ENCODE peak calls at places on chromosomes 5 and 9, in six cellular contexts. One of them, this sample, is unnamed.

GRCh38 chr5:160180931-160181330 is 48.4 kb upstream of the FABP6 start:
- DNase-seq in fibroblast of lung: no peak
- DNase-seq in cardiac fibroblast: no peak
- DNase-seq in fibroblast of mammary gland: no peak
- DNase-seq in neuronal stem cell: no peak
- DNase-seq in AG10803: no peak
- DNase-seq in this sample: no peak

GRCh38 chr5:29252390-29252789 is 1941.1 kb upstream of the CDH6 start:
- DNase-seq in fibroblast of lung: no peak
- DNase-seq in cardiac fibroblast: no peak
- DNase-seq in fibroblast of mammary gland: no peak
- DNase-seq in neuronal stem cell: no peak
- DNase-seq in AG10803: no peak
- DNase-seq in this sample: no peak

GRCh38 chr9:109708507-109708945 is 71.5 kb upstream of the PALM2AKAP2 start:
- DNase-seq in fibroblast of lung: peak; percentile 41
- DNase-seq in cardiac fibroblast: peak; percentile 10
- DNase-seq in fibroblast of mammary gland: no peak
- DNase-seq in neuronal stem cell: no peak
- DNase-seq in AG10803: peak; percentile 69
- DNase-seq in this sample: no peak

GRCh38 chr5:119343042-119343441 is 12.8 kb upstream of the TNFAIP8 start:
- DNase-seq in fibroblast of lung: peak; percentile 60
- DNase-seq in cardiac fibroblast: no peak
- DNase-seq in fibroblast of mammary gland: no peak
- DNase-seq in neuronal stem cell: no peak
- DNase-seq in AG10803: no peak
- DNase-seq in this sample: no peak

GRCh38 chr5:161034456-161034855 is 182.4 kb upstream of the ATP10B start:
- DNase-seq in fibroblast of lung: no peak
- DNase-seq in cardiac fibroblast: no peak
- DNase-seq in fibroblast of mammary gland: no peak
- DNase-seq in neuronal stem cell: no peak
- DNase-seq in AG10803: no peak
- DNase-seq in this sample: no peak

GRCh38 chr9:20624201-20625002 is 2.1 kb upstream of the MLLT3 start:
- DNase-seq in fibroblast of lung: peak; percentile 72
- DNase-seq in cardiac fibroblast: peak; percentile 87
- DNase-seq in fibroblast of mammary gland: peak; percentile 79
- DNase-seq in neuronal stem cell: peak; percentile 77
- DNase-seq in AG10803: peak; percentile 68
- DNase-seq in this sample: no peak

GRCh38 chr5:158700231-158700996 is 399.3 kb downstream of the EBF1 start:
- DNase-seq in fibroblast of lung: no peak
- DNase-seq in cardiac fibroblast: peak; percentile 63
- DNase-seq in fibroblast of mammary gland: peak; percentile 94
- DNase-seq in neuronal stem cell: no peak
- DNase-seq in AG10803: peak; percentile 94
- DNase-seq in this sample: no peak

GRCh38 chr9:129383005-129383414 is 204.9 kb upstream of the IER5L start:
- DNase-seq in fibroblast of lung: no peak
- DNase-seq in cardiac fibroblast: no peak
- DNase-seq in fibroblast of mammary gland: no peak
- DNase-seq in neuronal stem cell: no peak
- DNase-seq in AG10803: no peak
- DNase-seq in this sample: no peak

GRCh38 chr9:99866398-99866797 is 40.1 kb upstream of the STX17 start:
- DNase-seq in fibroblast of lung: no peak
- DNase-seq in cardiac fibroblast: no peak
- DNase-seq in fibroblast of mammary gland: no peak
- DNase-seq in neuronal stem cell: no peak
- DNase-seq in AG10803: no peak
- DNase-seq in this sample: no peak

GRCh38 chr9:89455356-89455824 is 42.5 kb downstream of the SEMA4D start:
- DNase-seq in fibroblast of lung: no peak
- DNase-seq in cardiac fibroblast: no peak
- DNase-seq in fibroblast of mammary gland: no peak
- DNase-seq in neuronal stem cell: no peak
- DNase-seq in AG10803: no peak
- DNase-seq in this sample: no peak
- H3K4me3 ChIP-seq in fibroblast of lung: no peak overlapping the region
- H3K4me3 ChIP-seq in cardiac fibroblast: no peak overlapping the region
- H3K4me3 ChIP-seq in fibroblast of mammary gland: no peak overlapping the region
- H3K4me3 ChIP-seq in neuronal stem cell: no peak overlapping the region
- H3K4me3 ChIP-seq in AG10803: no peak overlapping the region
- H3K4me3 ChIP-seq in this sample: no peak overlapping the region

DNA sequence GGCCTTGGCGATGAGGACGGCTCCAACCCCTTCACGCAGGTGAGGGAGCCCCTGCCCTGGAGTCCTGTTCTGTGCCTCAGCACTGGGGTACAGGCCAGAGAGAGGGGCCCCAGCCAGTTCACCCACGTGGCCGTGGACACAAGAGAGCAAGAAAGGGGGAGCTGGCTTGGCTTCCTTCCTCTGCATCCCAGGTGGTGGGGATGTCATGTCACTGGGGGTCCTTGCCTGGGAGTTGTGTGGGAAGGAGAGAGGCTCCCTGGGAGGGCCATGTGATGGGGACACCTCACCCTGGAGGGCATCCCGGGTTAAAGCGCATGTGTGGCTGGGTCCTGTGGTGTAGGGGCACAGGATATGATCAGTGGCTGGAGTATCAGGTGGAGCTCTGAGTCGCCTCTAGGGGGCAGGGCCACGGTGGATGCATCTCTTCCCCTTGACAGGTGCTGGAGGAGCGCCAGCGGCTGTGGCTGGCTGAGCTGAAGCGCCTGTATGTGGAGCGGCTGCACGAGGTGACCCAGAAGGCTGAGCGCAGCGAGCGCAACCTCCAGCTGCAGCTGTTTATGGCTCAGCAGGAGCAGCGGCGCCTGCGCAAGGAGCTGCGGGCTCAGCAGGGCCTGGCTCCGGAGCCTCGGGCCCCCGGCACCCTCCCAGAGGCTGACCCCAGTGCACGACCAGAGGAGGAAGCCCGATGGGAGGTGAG is 7.5 kb downstream of the N4BP3 start:
- DNase-seq in fibroblast of lung: peak; percentile 46
- DNase-seq in cardiac fibroblast: peak; percentile 79
- DNase-seq in fibroblast of mammary gland: peak; percentile 65
- DNase-seq in neuronal stem cell: no peak
- DNase-seq in AG10803: peak; percentile 44
- DNase-seq in this sample: peak; percentile 52
- H3K4me3 ChIP-seq in fibroblast of lung: no peak overlapping the region
- H3K4me3 ChIP-seq in cardiac fibroblast: peak overlapping the region; percentile 24
- H3K4me3 ChIP-seq in fibroblast of mammary gland: no peak overlapping the region
- H3K4me3 ChIP-seq in neuronal stem cell: no peak overlapping the region
- H3K4me3 ChIP-seq in AG10803: peak overlapping the region; percentile 39
- H3K4me3 ChIP-seq in this sample: no peak overlapping the region

GRCh38 chr5:126587551-126588390 is 7.2 kb downstream of the ALDH7A1 start:
- DNase-seq in fibroblast of lung: no peak
- DNase-seq in cardiac fibroblast: no peak
- DNase-seq in fibroblast of mammary gland: no peak
- DNase-seq in neuronal stem cell: no peak
- DNase-seq in AG10803: no peak
- DNase-seq in this sample: no peak
- H3K4me3 ChIP-seq in fibroblast of lung: no peak overlapping the region
- H3K4me3 ChIP-seq in cardiac fibroblast: no peak overlapping the region
- H3K4me3 ChIP-seq in fibroblast of mammary gland: no peak overlapping the region
- H3K4me3 ChIP-seq in neuronal stem cell: no peak overlapping the region
- H3K4me3 ChIP-seq in AG10803: no peak overlapping the region
- H3K4me3 ChIP-seq in this sample: no peak overlapping the region

GRCh38 chr5:45695680-45696093 is 493 bp downstream of the HCN1 start:
- DNase-seq in fibroblast of lung: no peak
- DNase-seq in cardiac fibroblast: no peak
- DNase-seq in fibroblast of mammary gland: no peak
- DNase-seq in neuronal stem cell: no peak
- DNase-seq in AG10803: no peak
- DNase-seq in this sample: no peak
- H3K4me3 ChIP-seq in fibroblast of lung: no peak overlapping the region
- H3K4me3 ChIP-seq in cardiac fibroblast: peak overlapping the region; percentile 16
- H3K4me3 ChIP-seq in fibroblast of mammary gland: no peak overlapping the region
- H3K4me3 ChIP-seq in neuronal stem cell: peak overlapping the region; percentile 24
- H3K4me3 ChIP-seq in AG10803: no peak overlapping the region
- H3K4me3 ChIP-seq in this sample: peak overlapping the region; percentile 35

GRCh38 chr5:166370928-166371690 is 1920.3 kb upstream of the WWC1 start:
- DNase-seq in fibroblast of lung: no peak
- DNase-seq in cardiac fibroblast: peak; percentile 14
- DNase-seq in fibroblast of mammary gland: peak; percentile 3
- DNase-seq in neuronal stem cell: no peak
- DNase-seq in AG10803: no peak
- DNase-seq in this sample: no peak
- H3K4me3 ChIP-seq in fibroblast of lung: no peak overlapping the region
- H3K4me3 ChIP-seq in cardiac fibroblast: peak overlapping the region; percentile 21
- H3K4me3 ChIP-seq in fibroblast of mammary gland: no peak overlapping the region
- H3K4me3 ChIP-seq in neuronal stem cell: no peak overlapping the region
- H3K4me3 ChIP-seq in AG10803: peak overlapping the region; percentile 30
- H3K4me3 ChIP-seq in this sample: peak overlapping the region; percentile 4

GRCh38 chr5:95080456-95080855 is 204.4 kb downstream of the MCTP1 start:
- DNase-seq in fibroblast of lung: peak; percentile 6
- DNase-seq in cardiac fibroblast: no peak
- DNase-seq in fibroblast of mammary gland: no peak
- DNase-seq in neuronal stem cell: no peak
- DNase-seq in AG10803: no peak
- DNase-seq in this sample: peak; percentile 52
- H3K4me3 ChIP-seq in fibroblast of lung: peak overlapping the region; percentile 10
- H3K4me3 ChIP-seq in cardiac fibroblast: peak overlapping the region; percentile 60
- H3K4me3 ChIP-seq in fibroblast of mammary gland: peak overlapping the region; percentile 12
- H3K4me3 ChIP-seq in neuronal stem cell: peak overlapping the region; percentile 44
- H3K4me3 ChIP-seq in AG10803: no peak overlapping the region
- H3K4me3 ChIP-seq in this sample: peak overlapping the region; percentile 75

DNA sequence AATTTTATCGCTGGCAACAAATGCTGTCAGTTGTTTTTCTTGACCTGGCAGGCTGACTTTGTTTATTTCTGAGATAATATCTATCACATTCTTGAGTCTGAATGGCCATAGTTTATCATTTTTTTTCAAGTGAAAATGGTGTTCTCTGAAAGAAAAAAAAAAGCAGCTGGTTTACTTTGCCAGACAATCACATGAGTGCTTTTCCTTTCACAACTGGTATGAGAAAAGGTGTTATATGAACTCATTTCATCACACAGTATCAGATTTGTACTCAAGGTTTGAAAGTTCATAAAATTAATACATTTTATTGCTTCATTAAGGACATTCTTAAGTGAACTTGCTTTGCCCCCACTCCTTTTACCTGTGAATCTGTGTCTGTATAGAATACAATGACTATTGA is 33.0 kb upstream of the PRLR start:
- DNase-seq in fibroblast of lung: no peak
- DNase-seq in cardiac fibroblast: no peak
- DNase-seq in fibroblast of mammary gland: no peak
- DNase-seq in neuronal stem cell: no peak
- DNase-seq in AG10803: no peak
- DNase-seq in this sample: no peak
- H3K4me3 ChIP-seq in fibroblast of lung: no peak overlapping the region
- H3K4me3 ChIP-seq in cardiac fibroblast: no peak overlapping the region
- H3K4me3 ChIP-seq in fibroblast of mammary gland: no peak overlapping the region
- H3K4me3 ChIP-seq in neuronal stem cell: no peak overlapping the region
- H3K4me3 ChIP-seq in AG10803: no peak overlapping the region
- H3K4me3 ChIP-seq in this sample: no peak overlapping the region

GRCh38 chr5:78793907-78794687 is 145.5 kb upstream of the LHFPL2 start:
- DNase-seq in fibroblast of lung: no peak
- DNase-seq in cardiac fibroblast: no peak
- DNase-seq in fibroblast of mammary gland: no peak
- DNase-seq in neuronal stem cell: no peak
- DNase-seq in AG10803: no peak
- DNase-seq in this sample: no peak
- H3K4me3 ChIP-seq in fibroblast of lung: no peak overlapping the region
- H3K4me3 ChIP-seq in cardiac fibroblast: no peak overlapping the region
- H3K4me3 ChIP-seq in fibroblast of mammary gland: no peak overlapping the region
- H3K4me3 ChIP-seq in neuronal stem cell: no peak overlapping the region
- H3K4me3 ChIP-seq in AG10803: no peak overlapping the region
- H3K4me3 ChIP-seq in this sample: no peak overlapping the region

DNA sequence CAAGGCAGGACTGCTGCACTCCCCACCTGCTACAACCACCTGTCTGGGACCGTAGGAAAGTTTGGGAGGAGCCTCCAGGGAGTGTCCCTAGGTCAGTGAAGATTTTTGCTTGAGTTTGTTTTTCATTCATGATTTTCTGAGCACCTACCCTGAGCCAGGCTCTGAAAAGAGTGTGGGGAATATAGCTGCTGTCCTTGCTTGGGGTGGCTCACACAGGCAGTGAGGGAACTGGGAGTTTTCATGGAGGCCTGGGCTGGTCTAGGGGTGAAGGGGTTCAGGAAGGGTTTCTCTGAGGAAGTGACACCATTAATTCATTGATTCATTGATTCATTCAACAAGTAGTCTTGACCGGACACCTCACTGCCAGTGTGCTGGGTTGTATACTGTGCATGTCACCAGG is 48.8 kb downstream of the SAR1B start:
- DNase-seq in fibroblast of lung: no peak
- DNase-seq in cardiac fibroblast: no peak
- DNase-seq in fibroblast of mammary gland: no peak
- DNase-seq in neuronal stem cell: no peak
- DNase-seq in AG10803: no peak
- DNase-seq in this sample: no peak
- H3K4me3 ChIP-seq in fibroblast of lung: no peak overlapping the region
- H3K4me3 ChIP-seq in cardiac fibroblast: no peak overlapping the region
- H3K4me3 ChIP-seq in fibroblast of mammary gland: no peak overlapping the region
- H3K4me3 ChIP-seq in neuronal stem cell: no peak overlapping the region
- H3K4me3 ChIP-seq in AG10803: no peak overlapping the region
- H3K4me3 ChIP-seq in this sample: no peak overlapping the region

GRCh38 chr9:5510360-5510931 is at the start of gene PDCD1LG2:
- DNase-seq in fibroblast of lung: peak; percentile 87
- DNase-seq in cardiac fibroblast: peak; percentile 76
- DNase-seq in fibroblast of mammary gland: peak; percentile 87
- DNase-seq in neuronal stem cell: no peak
- DNase-seq in AG10803: peak; percentile 79
- DNase-seq in this sample: no peak

GRCh38 chr9:5511935-5512580 is 1.7 kb downstream of the PDCD1LG2 start:
- DNase-seq in fibroblast of lung: no peak
- DNase-seq in cardiac fibroblast: no peak
- DNase-seq in fibroblast of mammary gland: peak; percentile 12
- DNase-seq in neuronal stem cell: no peak
- DNase-seq in AG10803: no peak
- DNase-seq in this sample: no peak

GRCh38 chr9:5510991-5511390 is 660 bp downstream of the PDCD1LG2 start:
- DNase-seq in fibroblast of lung: no peak
- DNase-seq in cardiac fibroblast: no peak
- DNase-seq in fibroblast of mammary gland: peak; percentile 66
- DNase-seq in neuronal stem cell: no peak
- DNase-seq in AG10803: peak; percentile 58
- DNase-seq in this sample: no peak

GRCh38 chr9:5512658-5513452 is 2.5 kb downstream of the PDCD1LG2 start:
- DNase-seq in fibroblast of lung: no peak
- DNase-seq in cardiac fibroblast: no peak
- DNase-seq in fibroblast of mammary gland: no peak
- DNase-seq in neuronal stem cell: no peak
- DNase-seq in AG10803: no peak
- DNase-seq in this sample: no peak

GRCh38 chr9:5511476-5511875 is 1.1 kb downstream of the PDCD1LG2 start:
- DNase-seq in fibroblast of lung: peak; percentile 29
- DNase-seq in cardiac fibroblast: no peak
- DNase-seq in fibroblast of mammary gland: peak; percentile 22
- DNase-seq in neuronal stem cell: no peak
- DNase-seq in AG10803: no peak
- DNase-seq in this sample: no peak
- H3K4me3 ChIP-seq in fibroblast of lung: peak overlapping the region; percentile 66
- H3K4me3 ChIP-seq in cardiac fibroblast: peak overlapping the region; percentile 59
- H3K4me3 ChIP-seq in fibroblast of mammary gland: peak overlapping the region; percentile 57
- H3K4me3 ChIP-seq in neuronal stem cell: no peak overlapping the region
- H3K4me3 ChIP-seq in AG10803: peak overlapping the region; percentile 63
- H3K4me3 ChIP-seq in this sample: no peak overlapping the region

This sample was measured in retinal pigment epithelial cell.